ENCODE peak calls at places on chromosomes 6 and 20, in eight cellular contexts. P, B, S, W, D, F, Y and L are unnamed samples.

GRCh38 chr6:20652691-20653479 is 118.6 kb downstream of the CDKAL1 start:
- DNase-seq in P (peak), B (no peak), S (no peak), W (no peak), D (no peak), F (peak), Y (no peak), L (no peak)

GRCh38 chr6:134026597-134026996 is 25.8 kb downstream of the SLC2A12 start:
- DNase-seq in P (no peak), B (no peak), S (no peak), W (no peak), D (no peak), F (no peak), Y (no peak), L (no peak)

GRCh38 chr6:47633141-47633540 is 65.2 kb upstream of the ADGRF4 start:
- DNase-seq in P (peak), B (no peak), S (no peak), W (no peak), D (no peak), F (no peak), Y (no peak), L (no peak)

GRCh38 chr6:99613398-99613704 is 6.7 kb downstream of the PRDM13 start:
- DNase-seq in P (peak), B (no peak), S (peak), W (no peak), D (no peak), F (no peak), Y (peak), L (peak)

GRCh38 chr6:14848019-14848418 is 397.9 kb upstream of the JARID2 start:
- DNase-seq in P (no peak), B (no peak), S (no peak), W (no peak), D (no peak), F (no peak), Y (no peak), L (no peak)

GRCh38 chr6:119156742-119157494 is 78.5 kb upstream of the FAM184A start:
- DNase-seq in P (no peak), B (no peak), S (no peak), W (no peak), D (no peak), F (no peak), Y (no peak), L (no peak)

GRCh38 chr20:50987493-50988210 is 29.0 kb downstream of the MOCS3 start:
- DNase-seq in P (peak), B (peak), S (peak), W (peak), D (peak), F (peak), Y (peak), L (peak)

GRCh38 chr6:168014406-168014959 is 17.0 kb downstream of the KIF25 start:
- DNase-seq in P (no peak), B (no peak), S (no peak), W (no peak), D (no peak), F (no peak), Y (peak), L (no peak)

GRCh38 chr20:62021794-62022419 is 43.8 kb downstream of the TAF4 start:
- DNase-seq in P (no peak), B (no peak), S (no peak), W (no peak), D (no peak), F (no peak), Y (no peak), L (no peak)

GRCh38 chr6:16486661-16487060 is 248.3 kb downstream of the GMPR start:
- DNase-seq in P (no peak), B (no peak), S (no peak), W (peak), D (no peak), F (no peak), Y (no peak), L (no peak)